ENCODE peak calls at places on chromosome 3, in nine cellular contexts. D, X, T, K, I, R, A, F and S are unnamed samples.

GRCh38 chr3:50519471-50520089 is 16.1 kb upstream of the CACNA2D2 start:
- DNase-seq in D (peak), X (no peak), T (peak), K (no peak), I (peak), R (peak), A (peak), F (peak), S (peak)

GRCh38 chr3:80227216-80227615 is 459.4 kb upstream of the ROBO1 start:
- DNase-seq in D (no peak), X (no peak), T (no peak), K (no peak), I (no peak), R (no peak), A (no peak), F (no peak), S (no peak)

GRCh38 chr3:184453296-184453695 is 73.4 kb downstream of the CHRD start:
- DNase-seq in D (no peak), X (no peak), T (no peak), K (no peak), I (no peak), R (no peak), A (no peak), F (no peak), S (no peak)

GRCh38 chr3:66195347-66195783 is 25.4 kb upstream of the SLC25A26 start:
- DNase-seq in D (peak), X (peak), T (no peak), K (peak), I (peak), R (no peak), A (peak), F (peak), S (no peak)

GRCh38 chr3:97967966-97968365 is 4.3 kb downstream of the RIOX2 start:
- DNase-seq in D (no peak), X (no peak), T (no peak), K (no peak), I (no peak), R (no peak), A (no peak), F (no peak), S (no peak)

GRCh38 chr3:50268703-50269451 is at the start of gene SEMA3B:
- DNase-seq in D (peak), X (no peak), T (no peak), K (peak), I (peak), R (peak), A (peak), F (peak), S (no peak)

GRCh38 chr3:160921020-160921635 is 165.1 kb downstream of the PPM1L start:
- DNase-seq in D (peak), X (peak), T (no peak), K (no peak), I (no peak), R (peak), A (no peak), F (peak), S (peak)

GRCh38 chr3:174094671-174095070 is 697.1 kb downstream of the NLGN1 start:
- DNase-seq in D (no peak), X (no peak), T (no peak), K (no peak), I (no peak), R (no peak), A (no peak), F (no peak), S (no peak)

GRCh38 chr3:102114264-102114979 is 265.1 kb downstream of the NFKBIZ start:
- DNase-seq in D (no peak), X (no peak), T (no peak), K (no peak), I (no peak), R (no peak), A (peak), F (no peak), S (no peak)

GRCh38 chr3:189937302-189938255 is 183.1 kb downstream of the P3H2 start:
- DNase-seq in D (no peak), X (peak), T (no peak), K (no peak), I (no peak), R (peak), A (no peak), F (peak), S (no peak)

GRCh38 chr3:152942366-152942765 is 107.4 kb downstream of the P2RY1 start:
- DNase-seq in D (no peak), X (peak), T (no peak), K (no peak), I (no peak), R (no peak), A (no peak), F (no peak), S (no peak)

GRCh38 chr3:33152363-33153360 is 38.8 kb downstream of the CRTAP start:
- DNase-seq in D (no peak), X (no peak), T (no peak), K (no peak), I (no peak), R (no peak), A (no peak), F (no peak), S (no peak)

GRCh38 chr3:13365390-13366379 is 54.4 kb downstream of the NUP210 start:
- DNase-seq in D (no peak), X (no peak), T (no peak), K (no peak), I (no peak), R (no peak), A (no peak), F (no peak), S (no peak)

GRCh38 chr3:135895106-135895733 is 70.3 kb upstream of the PPP2R3A start:
- DNase-seq in D (peak), X (no peak), T (no peak), K (peak), I (peak), R (peak), A (peak), F (peak), S (peak)

GRCh38 chr3:62332017-62332416 is 41.3 kb downstream of the FEZF2 start:
- DNase-seq in D (no peak), X (no peak), T (no peak), K (no peak), I (no peak), R (no peak), A (no peak), F (no peak), S (no peak)

GRCh38 chr3:97960561-97961275 is 11.5 kb downstream of the RIOX2 start:
- DNase-seq in D (no peak), X (no peak), T (no peak), K (no peak), I (no peak), R (no peak), A (no peak), F (no peak), S (no peak)

GRCh38 chr3:172129868-172130751 is 90.7 kb downstream of the FNDC3B start:
- DNase-seq in D (peak), X (peak), T (peak), K (peak), I (peak), R (peak), A (peak), F (peak), S (no peak)

GRCh38 chr3:107938128-107938527 is 152.7 kb downstream of the CD47 start:
- DNase-seq in D (peak), X (no peak), T (no peak), K (no peak), I (peak), R (peak), A (no peak), F (no peak), S (peak)

GRCh38 chr3:38561746-38562466 is 65.8 kb downstream of the EXOG start:
- DNase-seq in D (no peak), X (no peak), T (no peak), K (no peak), I (no peak), R (no peak), A (no peak), F (peak), S (no peak)

GRCh38 chr3:62144482-62144881 is 228.9 kb downstream of the FEZF2 start:
- DNase-seq in D (no peak), X (no peak), T (no peak), K (no peak), I (no peak), R (no peak), A (no peak), F (no peak), S (no peak)

GRCh38 chr3:27675287-27675686 is 46.8 kb downstream of the EOMES start:
- DNase-seq in D (no peak), X (peak), T (no peak), K (no peak), I (no peak), R (no peak), A (no peak), F (no peak), S (no peak)

GRCh38 chr3:11510001-11510760 is 133.5 kb downstream of the VGLL4 start:
- DNase-seq in D (no peak), X (no peak), T (no peak), K (no peak), I (no peak), R (no peak), A (peak), F (no peak), S (no peak)

GRCh38 chr3:120741837-120742197 is 499 bp downstream of the RABL3 start:
- DNase-seq in D (no peak), X (no peak), T (no peak), K (no peak), I (no peak), R (no peak), A (no peak), F (no peak), S (no peak)
- H3K4me3 ChIP-seq in D (peak), X (peak), T (peak), K (peak), I (peak), R (peak), A (peak), F (peak), S (peak)

GRCh38 chr3:112776000-112776399 is 70.7 kb downstream of the CD200R1L start:
- DNase-seq in D (no peak), X (peak), T (no peak), K (no peak), I (no peak), R (peak), A (no peak), F (no peak), S (no peak)

GRCh38 chr3:112774293-112774926 is 72.3 kb downstream of the CD200R1L start:
- DNase-seq in D (no peak), X (peak), T (no peak), K (no peak), I (no peak), R (peak), A (no peak), F (no peak), S (no peak)

GRCh38 chr3:112775011-112775742 is 71.5 kb downstream of the CD200R1L start:
- DNase-seq in D (no peak), X (peak), T (peak), K (no peak), I (no peak), R (peak), A (peak), F (no peak), S (no peak)

GRCh38 chr3:112770907-112771306 is 75.8 kb downstream of the CD200R1L start:
- DNase-seq in D (no peak), X (no peak), T (no peak), K (no peak), I (no peak), R (no peak), A (no peak), F (no peak), S (no peak)

DNA sequence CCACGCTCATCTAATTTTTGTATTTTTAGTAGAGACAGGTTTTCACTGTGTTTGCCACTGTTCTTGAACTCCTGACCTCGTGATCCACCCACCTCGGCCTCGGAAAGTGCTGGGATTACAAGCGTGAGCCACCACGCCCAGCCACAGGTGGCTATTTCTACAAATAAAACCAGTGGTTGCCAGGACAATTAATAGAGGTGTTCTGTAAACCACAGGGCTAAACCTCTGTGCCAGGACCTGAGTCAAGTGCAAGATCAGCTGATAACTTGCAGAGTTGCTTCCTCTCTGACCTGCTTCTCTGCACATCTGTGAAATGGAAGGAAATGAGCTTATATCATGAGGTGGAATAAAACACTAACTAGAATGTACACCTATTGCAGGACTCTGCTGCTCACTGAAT is 72.8 kb downstream of the CD200R1L start:
- DNase-seq in D (no peak), X (no peak), T (no peak), K (no peak), I (no peak), R (peak), A (no peak), F (no peak), S (no peak)
- H3K4me3 ChIP-seq in D (no peak), X (no peak), T (no peak), K (no peak), I (no peak), R (no peak), A (no peak), F (no peak), S (no peak)

GRCh38 chr3:197030379-197031314 is 1.0 kb upstream of the MELTF start:
- DNase-seq in D (no peak), X (no peak), T (peak), K (no peak), I (peak), R (no peak), A (no peak), F (no peak), S (no peak)
- H3K4me3 ChIP-seq in D (no peak), X (no peak), T (no peak), K (no peak), I (no peak), R (no peak), A (no peak), F (no peak), S (no peak)

GRCh38 chr3:191762323-191762960 is 301.5 kb downstream of the PYDC2 start:
- DNase-seq in D (no peak), X (peak), T (no peak), K (no peak), I (no peak), R (peak), A (no peak), F (no peak), S (peak)
- H3K4me3 ChIP-seq in D (no peak), X (no peak), T (no peak), K (no peak), I (no peak), R (no peak), A (no peak), F (no peak), S (no peak)

GRCh38 chr3:128803307-128803706 is 76.1 kb upstream of the ACAD9 start:
- DNase-seq in D (no peak), X (no peak), T (no peak), K (no peak), I (no peak), R (no peak), A (no peak), F (no peak), S (no peak)
- H3K4me3 ChIP-seq in D (no peak), X (no peak), T (no peak), K (no peak), I (no peak), R (no peak), A (no peak), F (no peak), S (no peak)

GRCh38 chr3:149816986-149817385 is 4.0 kb downstream of the RNF13 start:
- DNase-seq in D (no peak), X (peak), T (no peak), K (no peak), I (no peak), R (no peak), A (no peak), F (no peak), S (no peak)

GRCh38 chr3:149815318-149815717 is 2.3 kb downstream of the RNF13 start:
- DNase-seq in D (no peak), X (no peak), T (no peak), K (no peak), I (no peak), R (no peak), A (no peak), F (no peak), S (no peak)

GRCh38 chr3:149816326-149816725 is 3.3 kb downstream of the RNF13 start:
- DNase-seq in D (no peak), X (no peak), T (no peak), K (no peak), I (no peak), R (no peak), A (no peak), F (no peak), S (no peak)

GRCh38 chr3:149813367-149814281 is 609 bp downstream of the RNF13 start:
- DNase-seq in D (peak), X (no peak), T (no peak), K (peak), I (no peak), R (peak), A (no peak), F (no peak), S (peak)

GRCh38 chr3:149815728-149816127 is 2.7 kb downstream of the RNF13 start:
- DNase-seq in D (no peak), X (no peak), T (no peak), K (no peak), I (no peak), R (no peak), A (no peak), F (no peak), S (no peak)
- H3K4me3 ChIP-seq in D (no peak), X (no peak), T (no peak), K (no peak), I (no peak), R (no peak), A (no peak), F (no peak), S (no peak)

DNA sequence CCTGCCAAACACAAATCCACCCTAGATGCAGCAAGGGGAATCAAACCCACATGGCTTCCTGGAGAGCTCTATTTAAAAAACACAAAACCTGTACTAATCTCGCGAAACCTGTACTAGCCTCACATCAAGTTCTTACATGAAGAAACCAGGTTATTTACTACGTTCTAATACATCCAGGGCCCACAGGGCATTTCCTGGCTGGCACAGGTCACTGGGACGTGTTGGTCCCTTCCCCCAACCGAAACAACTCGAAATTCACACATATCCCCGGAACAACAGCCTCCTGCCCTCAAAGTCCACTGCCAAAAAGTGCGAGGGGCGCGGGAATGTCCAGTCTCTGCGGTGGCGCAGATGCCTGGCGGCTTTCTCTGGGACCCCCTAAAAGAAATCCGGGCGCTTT is 955 bp downstream of the CDCP1 start:
- DNase-seq in D (no peak), X (no peak), T (no peak), K (no peak), I (no peak), R (no peak), A (no peak), F (no peak), S (no peak)
- H3K4me3 ChIP-seq in D (peak), X (peak), T (no peak), K (no peak), I (peak), R (peak), A (peak), F (peak), S (no peak)

GRCh38 chr3:197028711-197029510 is 706 bp downstream of the MELTF start:
- DNase-seq in D (no peak), X (no peak), T (peak), K (no peak), I (peak), R (peak), A (no peak), F (no peak), S (no peak)
- H3K4me3 ChIP-seq in D (peak), X (peak), T (peak), K (peak), I (peak), R (peak), A (peak), F (peak), S (peak)

GRCh38 chr3:55654123-55654787 is 167.1 kb upstream of the WNT5A start:
- DNase-seq in D (no peak), X (no peak), T (no peak), K (no peak), I (no peak), R (no peak), A (no peak), F (no peak), S (no peak)
- H3K4me3 ChIP-seq in D (no peak), X (no peak), T (no peak), K (no peak), I (no peak), R (no peak), A (no peak), F (no peak), S (no peak)